ENCODE peak calls at places on chromosomes 4 and X, in eight cellular contexts. One of them, this sample, is unnamed.

GRCh38 chrX:26922278-26922677 is 540.9 kb downstream of the PPP4R3C start:
- DNase-seq in mucosa of descending colon: no peak
- DNase-seq in foreskin fibroblast: no peak
- DNase-seq in esophagus muscularis mucosa: no peak
- DNase-seq in fibroblast of lung: peak; percentile 41
- DNase-seq in tibial artery: no peak
- DNase-seq in retinal pigment epithelial cell: no peak
- DNase-seq in right atrium auricular region: no peak
- DNase-seq in this sample: peak; percentile 35

GRCh38 chr4:176927664-176928063 is 134.9 kb upstream of the VEGFC start:
- DNase-seq in foreskin fibroblast: peak; percentile 93
- DNase-seq in right atrium auricular region: no peak
- DNase-seq in fibroblast of lung: peak; percentile 76
- DNase-seq in retinal pigment epithelial cell: peak; percentile 87
- DNase-seq in tibial artery: no peak
- DNase-seq in mucosa of descending colon: no peak
- DNase-seq in esophagus muscularis mucosa: no peak
- DNase-seq in this sample: peak; percentile 90

GRCh38 chrX:30875957-30876356 is 13.1 kb downstream of the TAB3 start:
- DNase-seq in retinal pigment epithelial cell: peak; percentile 18
- DNase-seq in fibroblast of lung: peak; percentile 72
- DNase-seq in tibial artery: no peak
- DNase-seq in esophagus muscularis mucosa: no peak
- DNase-seq in mucosa of descending colon: no peak
- DNase-seq in right atrium auricular region: no peak
- DNase-seq in foreskin fibroblast: peak; percentile 87
- DNase-seq in this sample: peak; percentile 81

GRCh38 chr4:14368391-14368790 is 633.9 kb upstream of the CPEB2 start:
- DNase-seq in right atrium auricular region: no peak
- DNase-seq in foreskin fibroblast: no peak
- DNase-seq in esophagus muscularis mucosa: no peak
- DNase-seq in fibroblast of lung: no peak
- DNase-seq in retinal pigment epithelial cell: no peak
- DNase-seq in mucosa of descending colon: no peak
- DNase-seq in tibial artery: no peak
- DNase-seq in this sample: no peak

GRCh38 chr4:130071746-130072145 is 975.8 kb downstream of the C4orf33 start:
- DNase-seq in mucosa of descending colon: no peak
- DNase-seq in retinal pigment epithelial cell: no peak
- DNase-seq in tibial artery: no peak
- DNase-seq in fibroblast of lung: no peak
- DNase-seq in foreskin fibroblast: no peak
- DNase-seq in esophagus muscularis mucosa: no peak
- DNase-seq in right atrium auricular region: no peak
- DNase-seq in this sample: no peak

GRCh38 chrX:25028726-25029125 is 13.0 kb upstream of the ARX start:
- DNase-seq in foreskin fibroblast: peak; percentile 41
- DNase-seq in mucosa of descending colon: no peak
- DNase-seq in retinal pigment epithelial cell: peak; percentile 78
- DNase-seq in esophagus muscularis mucosa: no peak
- DNase-seq in tibial artery: no peak
- DNase-seq in right atrium auricular region: no peak
- DNase-seq in fibroblast of lung: peak; percentile 71
- DNase-seq in this sample: peak; percentile 37

GRCh38 chr4:82776925-82777542 is 21.6 kb downstream of the SCD5 start:
- DNase-seq in esophagus muscularis mucosa: no peak
- DNase-seq in right atrium auricular region: no peak
- DNase-seq in tibial artery: no peak
- DNase-seq in foreskin fibroblast: peak; percentile 66
- DNase-seq in mucosa of descending colon: no peak
- DNase-seq in retinal pigment epithelial cell: no peak
- DNase-seq in fibroblast of lung: peak; percentile 88
- DNase-seq in this sample: peak; percentile 77

GRCh38 chr4:78938868-78939666 is at the start of gene PAQR3:
- DNase-seq in mucosa of descending colon: peak; percentile 91
- DNase-seq in retinal pigment epithelial cell: peak; percentile 39
- DNase-seq in esophagus muscularis mucosa: no peak
- DNase-seq in tibial artery: peak; percentile 91
- DNase-seq in foreskin fibroblast: peak; percentile 95
- DNase-seq in fibroblast of lung: peak; percentile 76
- DNase-seq in right atrium auricular region: peak; percentile 73
- DNase-seq in this sample: peak; percentile 68

GRCh38 chr4:84968936-84969335 is 2.4 kb upstream of the WDFY3 start:
- DNase-seq in mucosa of descending colon: no peak
- DNase-seq in fibroblast of lung: no peak
- DNase-seq in retinal pigment epithelial cell: no peak
- DNase-seq in foreskin fibroblast: no peak
- DNase-seq in esophagus muscularis mucosa: no peak
- DNase-seq in tibial artery: no peak
- DNase-seq in right atrium auricular region: no peak
- DNase-seq in this sample: peak; percentile 21

GRCh38 chr4:108590776-108591175 is 29.6 kb upstream of the RPL34 start:
- DNase-seq in fibroblast of lung: no peak
- DNase-seq in right atrium auricular region: no peak
- DNase-seq in retinal pigment epithelial cell: no peak
- DNase-seq in tibial artery: no peak
- DNase-seq in foreskin fibroblast: peak; percentile 61
- DNase-seq in mucosa of descending colon: no peak
- DNase-seq in esophagus muscularis mucosa: no peak
- DNase-seq in this sample: peak; percentile 16

GRCh38 chrX:19334945-19335626 is 8.6 kb upstream of the PDHA1 start:
- DNase-seq in fibroblast of lung: no peak
- DNase-seq in mucosa of descending colon: no peak
- DNase-seq in right atrium auricular region: no peak
- DNase-seq in retinal pigment epithelial cell: no peak
- DNase-seq in esophagus muscularis mucosa: no peak
- DNase-seq in tibial artery: no peak
- DNase-seq in foreskin fibroblast: peak; percentile 20
- DNase-seq in this sample: no peak

GRCh38 chrX:109485470-109486340 is 3.8 kb upstream of the GUCY2F start:
- DNase-seq in foreskin fibroblast: peak; percentile 75
- DNase-seq in mucosa of descending colon: no peak
- DNase-seq in retinal pigment epithelial cell: peak; percentile 18
- DNase-seq in right atrium auricular region: peak; percentile 80
- DNase-seq in fibroblast of lung: peak; percentile 44
- DNase-seq in tibial artery: peak; percentile 60
- DNase-seq in esophagus muscularis mucosa: no peak
- DNase-seq in this sample: peak; percentile 81

GRCh38 chrX:24216827-24217226 is 67.3 kb downstream of the ZFX start:
- DNase-seq in tibial artery: no peak
- DNase-seq in foreskin fibroblast: no peak
- DNase-seq in esophagus muscularis mucosa: no peak
- DNase-seq in retinal pigment epithelial cell: no peak
- DNase-seq in mucosa of descending colon: no peak
- DNase-seq in right atrium auricular region: no peak
- DNase-seq in fibroblast of lung: no peak
- DNase-seq in this sample: no peak

GRCh38 chr4:122480023-122480422 is 23.5 kb upstream of the IL2 start:
- DNase-seq in foreskin fibroblast: peak; percentile 4
- DNase-seq in fibroblast of lung: peak; percentile 84
- DNase-seq in esophagus muscularis mucosa: no peak
- DNase-seq in mucosa of descending colon: no peak
- DNase-seq in right atrium auricular region: no peak
- DNase-seq in tibial artery: no peak
- DNase-seq in retinal pigment epithelial cell: no peak
- DNase-seq in this sample: peak; percentile 79

GRCh38 chrX:113726898-113727297 is 857.0 kb upstream of the HTR2C start:
- DNase-seq in right atrium auricular region: no peak
- DNase-seq in retinal pigment epithelial cell: no peak
- DNase-seq in mucosa of descending colon: no peak
- DNase-seq in tibial artery: no peak
- DNase-seq in foreskin fibroblast: no peak
- DNase-seq in esophagus muscularis mucosa: no peak
- DNase-seq in fibroblast of lung: peak; percentile 5
- DNase-seq in this sample: no peak

GRCh38 chr4:168610911-168611530 is 114.2 kb downstream of the PALLD start:
- DNase-seq in foreskin fibroblast: peak; percentile 52
- DNase-seq in tibial artery: no peak
- DNase-seq in right atrium auricular region: no peak
- DNase-seq in retinal pigment epithelial cell: no peak
- DNase-seq in mucosa of descending colon: no peak
- DNase-seq in fibroblast of lung: peak; percentile 53
- DNase-seq in esophagus muscularis mucosa: no peak
- DNase-seq in this sample: peak; percentile 49

GRCh38 chrX:139720136-139720535 is 12.2 kb upstream of the MCF2 start:
- DNase-seq in esophagus muscularis mucosa: no peak
- DNase-seq in retinal pigment epithelial cell: peak; percentile 25
- DNase-seq in tibial artery: no peak
- DNase-seq in right atrium auricular region: no peak
- DNase-seq in mucosa of descending colon: no peak
- DNase-seq in foreskin fibroblast: peak; percentile 65
- DNase-seq in fibroblast of lung: peak; percentile 62
- DNase-seq in this sample: peak; percentile 16

GRCh38 chrX:38400401-38400910 is 48.1 kb downstream of the OTC start:
- DNase-seq in retinal pigment epithelial cell: no peak
- DNase-seq in mucosa of descending colon: no peak
- DNase-seq in fibroblast of lung: no peak
- DNase-seq in right atrium auricular region: no peak
- DNase-seq in esophagus muscularis mucosa: no peak
- DNase-seq in foreskin fibroblast: no peak
- DNase-seq in tibial artery: no peak
- DNase-seq in this sample: no peak

GRCh38 chrX:28693101-28693500 is 105.9 kb downstream of the IL1RAPL1 start:
- DNase-seq in right atrium auricular region: no peak
- DNase-seq in foreskin fibroblast: no peak
- DNase-seq in fibroblast of lung: no peak
- DNase-seq in retinal pigment epithelial cell: no peak
- DNase-seq in esophagus muscularis mucosa: no peak
- DNase-seq in mucosa of descending colon: no peak
- DNase-seq in tibial artery: no peak
- DNase-seq in this sample: no peak

GRCh38 chr4:158823461-158823873 is 54.6 kb downstream of the FNIP2 start:
- DNase-seq in foreskin fibroblast: peak; percentile 17
- DNase-seq in mucosa of descending colon: no peak
- DNase-seq in tibial artery: no peak
- DNase-seq in right atrium auricular region: no peak
- DNase-seq in esophagus muscularis mucosa: no peak
- DNase-seq in fibroblast of lung: peak; percentile 94
- DNase-seq in retinal pigment epithelial cell: peak; percentile 81
- DNase-seq in this sample: peak; percentile 85
- TF ChIP-seq CTCF in foreskin fibroblast: no peak
- TF ChIP-seq CTCF in mucosa of descending colon: no peak
- TF ChIP-seq CTCF in tibial artery: no peak
- TF ChIP-seq CTCF in right atrium auricular region: no peak
- TF ChIP-seq CTCF in esophagus muscularis mucosa: no peak
- TF ChIP-seq CTCF in fibroblast of lung: no peak
- TF ChIP-seq CTCF in retinal pigment epithelial cell: no peak
- TF ChIP-seq CTCF in this sample: no peak

DNA sequence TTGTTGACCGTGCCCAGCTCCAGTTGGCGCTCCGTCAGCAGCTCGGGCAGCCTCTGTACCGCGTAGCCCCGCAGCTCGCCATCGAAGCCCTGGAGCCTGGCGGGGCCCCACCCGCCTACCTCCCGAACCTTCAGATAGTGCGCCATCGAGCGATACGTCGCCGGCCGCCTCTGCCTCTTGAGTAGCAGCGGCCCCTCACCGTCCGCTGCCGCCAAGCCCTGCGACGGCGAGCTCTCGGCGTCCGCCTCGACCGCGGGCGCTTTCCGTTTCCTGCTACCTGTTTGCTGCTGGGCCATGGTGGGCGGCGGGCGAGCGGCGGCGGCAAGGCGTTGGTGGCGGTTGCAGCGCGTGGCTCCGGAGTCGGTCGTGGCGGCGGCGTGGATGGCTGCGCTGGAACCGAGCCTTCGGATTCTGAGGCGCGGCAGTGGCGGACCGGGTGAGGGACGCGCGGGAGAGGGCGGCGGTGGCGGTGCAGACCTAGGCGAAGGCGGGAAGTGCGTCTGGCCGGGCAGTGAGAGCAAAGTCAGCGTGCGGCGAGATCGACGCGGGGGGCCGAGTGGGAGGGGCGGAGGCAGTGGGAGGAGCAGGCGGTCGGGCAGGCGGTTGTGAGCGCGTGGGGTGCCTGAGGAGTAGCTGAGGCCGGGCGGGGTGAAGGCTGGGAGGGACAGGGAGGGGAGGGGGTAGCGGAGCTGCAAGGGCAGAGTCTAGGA is at the start of gene DCAF12L1:
- DNase-seq in esophagus muscularis mucosa: no peak
- DNase-seq in foreskin fibroblast: no peak
- DNase-seq in right atrium auricular region: no peak
- DNase-seq in tibial artery: no peak
- DNase-seq in mucosa of descending colon: peak; percentile 45
- DNase-seq in retinal pigment epithelial cell: no peak
- DNase-seq in fibroblast of lung: no peak
- DNase-seq in this sample: no peak
- H3K4me3 ChIP-seq in esophagus muscularis mucosa: peak within 1 kb of the TSS; percentile 9
- H3K4me3 ChIP-seq in foreskin fibroblast: no peak within 1 kb of the TSS
- H3K4me3 ChIP-seq in right atrium auricular region: no peak within 1 kb of the TSS
- H3K4me3 ChIP-seq in tibial artery: peak within 1 kb of the TSS; percentile 22
- H3K4me3 ChIP-seq in mucosa of descending colon: no peak within 1 kb of the TSS
- H3K4me3 ChIP-seq in retinal pigment epithelial cell: no peak within 1 kb of the TSS
- H3K4me3 ChIP-seq in fibroblast of lung: no peak within 1 kb of the TSS
- H3K4me3 ChIP-seq in this sample: no peak within 1 kb of the TSS

GRCh38 chr4:154164931-154165839 is 326.4 kb downstream of the DCHS2 start:
- DNase-seq in fibroblast of lung: peak; percentile 98
- DNase-seq in mucosa of descending colon: no peak
- DNase-seq in esophagus muscularis mucosa: peak; percentile 82
- DNase-seq in retinal pigment epithelial cell: peak; percentile 97
- DNase-seq in tibial artery: peak; percentile 62
- DNase-seq in foreskin fibroblast: peak; percentile 92
- DNase-seq in right atrium auricular region: peak; percentile 64
- DNase-seq in this sample: peak; percentile 96
- TF ChIP-seq CTCF in fibroblast of lung: no peak
- TF ChIP-seq CTCF in mucosa of descending colon: no peak
- TF ChIP-seq CTCF in esophagus muscularis mucosa: no peak
- TF ChIP-seq CTCF in retinal pigment epithelial cell: no peak
- TF ChIP-seq CTCF in tibial artery: no peak
- TF ChIP-seq CTCF in foreskin fibroblast: no peak
- TF ChIP-seq CTCF in right atrium auricular region: no peak
- TF ChIP-seq CTCF in this sample: no peak

GRCh38 chr4:118279328-118279727 is 73.5 kb downstream of the PRSS12 start:
- DNase-seq in foreskin fibroblast: no peak
- DNase-seq in tibial artery: no peak
- DNase-seq in right atrium auricular region: no peak
- DNase-seq in fibroblast of lung: peak; percentile 2
- DNase-seq in mucosa of descending colon: no peak
- DNase-seq in retinal pigment epithelial cell: no peak
- DNase-seq in esophagus muscularis mucosa: no peak
- DNase-seq in this sample: peak; percentile 22

GRCh38 chr4:118276551-118276950 is 76.3 kb downstream of the PRSS12 start:
- DNase-seq in mucosa of descending colon: no peak
- DNase-seq in fibroblast of lung: no peak
- DNase-seq in tibial artery: no peak
- DNase-seq in esophagus muscularis mucosa: no peak
- DNase-seq in foreskin fibroblast: no peak
- DNase-seq in retinal pigment epithelial cell: no peak
- DNase-seq in right atrium auricular region: no peak
- DNase-seq in this sample: no peak

GRCh38 chr4:118279920-118280432 is 72.8 kb downstream of the PRSS12 start:
- DNase-seq in mucosa of descending colon: no peak
- DNase-seq in retinal pigment epithelial cell: no peak
- DNase-seq in foreskin fibroblast: peak; percentile 27
- DNase-seq in right atrium auricular region: no peak
- DNase-seq in esophagus muscularis mucosa: no peak
- DNase-seq in fibroblast of lung: no peak
- DNase-seq in tibial artery: no peak
- DNase-seq in this sample: peak; percentile 20

GRCh38 chr4:118278473-118279274 is 74.1 kb downstream of the PRSS12 start:
- DNase-seq in right atrium auricular region: peak; percentile 96
- DNase-seq in esophagus muscularis mucosa: peak; percentile 98
- DNase-seq in retinal pigment epithelial cell: peak; percentile 79
- DNase-seq in mucosa of descending colon: peak; percentile 99
- DNase-seq in fibroblast of lung: peak; percentile 90
- DNase-seq in foreskin fibroblast: peak; percentile 97
- DNase-seq in tibial artery: peak; percentile 96
- DNase-seq in this sample: peak; percentile 91

GRCh38 chr4:118277243-118277642 is 75.6 kb downstream of the PRSS12 start:
- DNase-seq in right atrium auricular region: no peak
- DNase-seq in tibial artery: no peak
- DNase-seq in retinal pigment epithelial cell: no peak
- DNase-seq in esophagus muscularis mucosa: no peak
- DNase-seq in foreskin fibroblast: no peak
- DNase-seq in fibroblast of lung: no peak
- DNase-seq in mucosa of descending colon: no peak
- DNase-seq in this sample: no peak
- H3K4me3 ChIP-seq in right atrium auricular region: no peak overlapping the region
- H3K4me3 ChIP-seq in tibial artery: no peak overlapping the region
- H3K4me3 ChIP-seq in retinal pigment epithelial cell: no peak overlapping the region
- H3K4me3 ChIP-seq in esophagus muscularis mucosa: no peak overlapping the region
- H3K4me3 ChIP-seq in foreskin fibroblast: no peak overlapping the region
- H3K4me3 ChIP-seq in fibroblast of lung: no peak overlapping the region
- H3K4me3 ChIP-seq in mucosa of descending colon: no peak overlapping the region
- H3K4me3 ChIP-seq in this sample: no peak overlapping the region